ENCODE peak calls at places on chromosomes 13 and 19, in ten cellular contexts. H, O, U, Y, M, K, B, E, Q and T are unnamed samples.

GRCh38 chr13:41308241-41308640 is 2.8 kb upstream of the NAA16 start:
- DNase-seq in H (no peak), O (no peak), U (no peak), Y (no peak), M (no peak), K (no peak), B (no peak), E (no peak), Q (no peak), T (no peak)

GRCh38 chr13:99053636-99054233 is 75.9 kb upstream of the DOCK9 start:
- DNase-seq in H (no peak), O (no peak), U (no peak), Y (no peak), M (no peak), K (peak; percentile 100), B (no peak), E (no peak), Q (no peak), T (no peak)

GRCh38 chr19:7418575-7418974 is 69.8 kb downstream of the ARHGEF18 start:
- DNase-seq in H (no peak), O (no peak), U (no peak), Y (no peak), M (no peak), K (no peak), B (no peak), E (no peak), Q (no peak), T (no peak)

GRCh38 chr13:77138813-77139212 is 111.9 kb upstream of the FBXL3 start:
- DNase-seq in H (no peak), O (no peak), U (no peak), Y (no peak), M (no peak), K (no peak), B (no peak), E (no peak), Q (no peak), T (no peak)

GRCh38 chr19:8610041-8610927 is at the start of gene ADAMTS10:
- DNase-seq in H (peak; percentile 30), O (peak; percentile 41), U (peak; percentile 17), Y (peak; percentile 79), M (no peak), K (no peak), B (peak; percentile 57), E (peak; percentile 53), Q (no peak), T (peak; percentile 66)

GRCh38 chr19:48844472-48844871 is 8.2 kb upstream of the HSD17B14 start:
- DNase-seq in H (no peak), O (no peak), U (no peak), Y (no peak), M (no peak), K (peak; percentile 57), B (no peak), E (peak; percentile 62), Q (no peak), T (no peak)

GRCh38 chr13:112558696-112559418 is 29.1 kb downstream of the TUBGCP3 start:
- DNase-seq in H (no peak), O (no peak), U (no peak), Y (no peak), M (no peak), K (no peak), B (no peak), E (peak; percentile 74), Q (no peak), T (no peak)

GRCh38 chr19:39113199-39113598 is 12.4 kb upstream of the PAK4 start:
- DNase-seq in H (no peak), O (no peak), U (no peak), Y (no peak), M (no peak), K (no peak), B (no peak), E (no peak), Q (no peak), T (no peak)

GRCh38 chr19:48415395-48415794 is 21.9 kb downstream of the GRIN2D start:
- DNase-seq in H (no peak), O (no peak), U (no peak), Y (peak; percentile 93), M (peak; percentile 59), K (peak; percentile 92), B (peak; percentile 83), E (peak; percentile 90), Q (peak; percentile 34), T (peak; percentile 76)

GRCh38 chr13:42524487-42525034 is 49.4 kb upstream of the TNFSF11 start:
- DNase-seq in H (peak; percentile 80), O (no peak), U (no peak), Y (no peak), M (no peak), K (no peak), B (no peak), E (peak; percentile 37), Q (no peak), T (no peak)